ENCODE peak calls at places on chromosomes 6 and 20, in eight cellular contexts. L is esophagus muscularis mucosa, B is ovary, A is HepG2, R is GM12878, S is transverse colon, X is sigmoid colon, P is K562. F is an unnamed sample.

GRCh38 chr6:85986681-85987080 is 344.0 kb upstream of the SYNCRIP start:
- DNase-seq in L (no peak), B (no peak), A (no peak), R (no peak), S (no peak), X (no peak), P (no peak), F (no peak)

GRCh38 chr6:18528084-18528743 is 141.1 kb downstream of the RNF144B start:
- DNase-seq in L (no peak), B (no peak), A (no peak), R (no peak), S (no peak), X (no peak), P (no peak), F (no peak)

GRCh38 chr6:2478200-2478599 is 232.8 kb upstream of the GMDS start:
- DNase-seq in L (no peak), B (no peak), A (no peak), R (no peak), S (no peak), X (no peak), P (no peak), F (no peak)

GRCh38 chr20:2759603-2760360 is 40.6 kb downstream of the CPXM1 start:
- DNase-seq in L (no peak), B (no peak), A (no peak), R (no peak), S (no peak), X (no peak), P (no peak), F (no peak)

GRCh38 chr6:122758927-122759334 is 20.6 kb upstream of the FABP7 start:
- DNase-seq in L (no peak), B (no peak), A (no peak), R (no peak), S (no peak), X (no peak), P (no peak), F (no peak)

GRCh38 chr20:45037050-45037449 is 63.9 kb downstream of the KCNS1 start:
- DNase-seq in L (no peak), B (peak), A (no peak), R (no peak), S (no peak), X (no peak), P (no peak), F (peak)

GRCh38 chr6:38370653-38371311 is 268.9 kb downstream of the BTBD9 start:
- DNase-seq in L (no peak), B (no peak), A (no peak), R (no peak), S (no peak), X (no peak), P (no peak), F (no peak)

GRCh38 chr6:166461821-166462460 is 79.2 kb upstream of the MPC1 start:
- DNase-seq in L (no peak), B (no peak), A (no peak), R (no peak), S (no peak), X (no peak), P (no peak), F (no peak)

GRCh38 chr6:88494401-88495140 is 328.4 kb upstream of the CNR1 start:
- DNase-seq in L (no peak), B (no peak), A (no peak), R (peak), S (no peak), X (no peak), P (no peak), F (no peak)

DNA sequence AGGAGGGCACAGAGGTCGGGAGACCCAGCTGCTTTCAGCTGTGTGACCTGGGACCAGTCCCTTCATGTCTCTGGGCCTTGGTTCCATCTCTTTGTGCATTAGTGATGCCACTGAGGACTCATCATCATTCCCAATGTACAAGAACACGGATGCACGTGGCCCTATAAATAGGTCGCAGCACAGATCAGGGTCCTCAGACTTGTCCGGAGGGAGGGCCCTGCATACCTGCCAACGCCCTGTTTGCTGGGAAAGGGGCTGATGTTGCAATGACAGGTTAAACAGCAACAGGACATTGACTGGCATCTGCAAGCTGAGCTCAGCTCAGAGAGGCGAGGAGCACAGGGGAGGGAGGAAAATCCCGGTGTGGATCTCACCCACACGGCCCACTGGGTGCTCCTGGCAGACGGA is 21.8 kb downstream of the TGM2 start:
- DNase-seq in L (no peak), B (no peak), A (peak), R (no peak), S (peak), X (no peak), P (no peak), F (no peak)
- TF ChIP-seq EP300 in L (no peak), B (no peak), A (peak), R (no peak), S (no peak), X (no peak), P (no peak), F (no peak)

DNA sequence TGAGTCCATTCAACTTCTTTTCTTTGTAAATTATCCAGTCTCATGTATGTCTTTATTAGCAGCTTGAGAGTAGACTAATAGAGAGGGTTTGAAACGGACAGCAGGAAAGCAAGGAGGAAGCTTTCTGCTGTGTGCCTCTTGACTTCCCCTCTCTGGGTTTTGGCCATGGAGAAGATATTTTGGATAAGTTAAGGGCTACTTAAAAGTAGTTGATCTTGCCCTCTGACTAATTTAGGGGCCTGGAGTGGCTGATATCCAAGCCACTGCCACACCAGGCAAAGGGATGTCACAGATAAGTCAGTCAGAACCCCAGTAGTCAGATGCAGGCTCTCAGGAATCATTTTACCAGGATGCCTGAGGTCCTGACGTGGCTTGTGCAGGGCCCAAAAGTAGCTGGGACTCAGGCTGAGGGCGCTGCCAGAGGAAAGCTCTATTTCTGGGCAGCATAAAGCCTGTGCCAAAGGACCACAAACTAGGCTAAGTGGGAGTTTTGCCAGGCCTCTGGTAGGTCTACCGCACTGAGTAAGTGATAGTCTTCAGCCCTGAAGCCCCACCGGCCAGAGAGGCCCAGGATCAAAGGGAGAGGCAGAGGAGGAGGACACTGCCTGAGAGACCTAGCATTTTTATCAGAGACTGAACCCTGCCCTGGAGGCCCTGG is 41.6 kb upstream of the IYD start:
- DNase-seq in L (no peak), B (no peak), A (no peak), R (no peak), S (no peak), X (no peak), P (peak), F (no peak)
- H3K4me3 ChIP-seq in L (no peak), B (no peak), A (no peak), R (no peak), S (no peak), X (no peak), P (no peak), F (no peak)

DNA sequence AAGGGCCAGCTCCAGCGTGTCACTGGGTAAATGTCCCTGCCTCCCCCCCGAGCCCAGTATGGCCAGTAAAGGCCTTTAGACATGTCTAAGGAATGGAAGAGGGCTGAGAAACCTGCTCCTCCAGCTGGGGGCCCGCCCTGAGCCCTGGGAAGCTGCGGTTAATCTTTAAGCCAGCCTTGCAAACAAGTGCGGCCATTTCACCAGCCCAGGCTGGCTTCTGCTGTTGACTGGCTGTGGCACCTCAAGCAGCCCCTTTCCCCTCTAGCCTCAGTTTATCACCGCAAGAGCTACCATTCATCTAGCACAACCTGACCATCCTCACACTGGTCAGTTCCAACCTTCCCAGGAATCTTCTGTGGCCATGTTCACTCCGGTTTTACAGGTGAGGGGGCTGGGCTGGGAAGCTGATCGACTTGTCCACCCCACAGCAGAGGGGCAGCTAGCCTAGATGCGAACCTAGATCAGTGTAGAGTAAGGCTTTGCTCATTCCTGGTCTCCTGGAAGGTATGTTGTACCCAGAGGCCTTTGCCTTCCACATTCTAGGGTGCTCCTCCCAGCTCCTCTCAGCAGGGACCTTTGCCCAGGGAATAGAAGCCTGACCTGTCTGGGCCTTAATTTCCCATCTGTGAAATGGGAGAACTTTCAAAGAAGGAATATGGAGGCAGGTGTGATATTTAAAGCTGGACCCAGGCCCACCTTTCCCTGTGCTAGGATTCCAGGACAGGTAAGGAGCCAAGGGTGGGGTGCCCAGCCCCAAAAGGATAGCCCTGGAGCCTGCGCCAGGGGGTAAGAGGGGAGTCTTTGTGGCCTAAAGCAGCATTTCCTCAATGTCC is 1.2 kb upstream of the SRC start:
- DNase-seq in L (no peak), B (no peak), A (peak), R (no peak), S (peak), X (peak), P (no peak), F (no peak)
- TF ChIP-seq EP300 in L (no peak), B (no peak), A (no peak), R (no peak), S (no peak), X (no peak), P (no peak), F (no peak)

GRCh38 chr6:168554472-168554871 is 113.5 kb downstream of the SMOC2 start:
- DNase-seq in L (no peak), B (peak), A (no peak), R (no peak), S (no peak), X (no peak), P (no peak), F (no peak)
- H3K4me3 ChIP-seq in L (no peak), B (no peak), A (no peak), R (no peak), S (no peak), X (no peak), P (no peak), F (no peak)

GRCh38 chr20:40446868-40447267 is 242.2 kb downstream of the MAFB start:
- DNase-seq in L (no peak), B (no peak), A (no peak), R (no peak), S (no peak), X (no peak), P (no peak), F (no peak)
- TF ChIP-seq EP300 in L (no peak), B (no peak), A (no peak), R (no peak), S (no peak), X (no peak), P (no peak), F (no peak)

GRCh38 chr6:143743256-143744166 is 65.7 kb downstream of the PHACTR2 start:
- DNase-seq in L (no peak), B (peak), A (peak), R (no peak), S (peak), X (peak), P (no peak), F (no peak)
- H3K4me3 ChIP-seq in L (peak), B (peak), A (no peak), R (no peak), S (no peak), X (no peak), P (no peak), F (no peak)

DNA sequence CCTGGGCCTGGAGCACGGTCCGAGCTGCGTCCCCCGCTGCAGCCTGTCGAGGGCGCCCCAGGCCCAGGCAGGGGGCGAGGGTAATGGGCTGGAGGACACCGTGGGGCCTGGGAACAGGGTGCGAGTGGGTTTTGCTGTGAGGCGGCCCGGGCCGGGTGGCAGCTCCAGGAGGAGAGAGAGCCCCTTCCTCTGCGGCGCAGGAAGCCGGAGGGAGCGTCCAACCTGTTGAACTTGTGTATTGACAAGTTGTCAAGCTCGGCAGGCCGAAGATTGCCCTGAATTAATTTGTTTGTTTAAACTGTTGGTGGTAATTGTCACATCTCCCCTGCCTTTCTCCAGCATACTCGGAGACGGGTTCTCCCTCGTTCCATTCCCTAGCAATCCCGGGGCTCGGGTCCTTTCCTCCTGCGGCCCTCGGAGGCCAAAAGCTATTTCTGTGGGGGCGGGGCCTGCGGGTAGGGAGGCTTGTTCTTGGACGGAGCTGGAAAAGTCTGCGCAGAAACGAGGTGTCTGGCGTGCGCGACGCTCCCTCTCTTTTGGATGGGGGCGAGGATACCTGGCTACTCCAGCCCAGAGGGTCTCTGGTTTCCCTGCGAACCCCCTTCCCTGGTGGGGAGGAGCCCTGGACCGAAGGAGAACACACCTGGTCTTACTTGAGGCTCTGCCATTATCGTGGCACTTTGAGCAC is 9.9 kb downstream of the NR2E1 start:
- DNase-seq in L (no peak), B (no peak), A (no peak), R (no peak), S (no peak), X (no peak), P (peak), F (no peak)
- TF ChIP-seq EP300 in L (no peak), B (no peak), A (no peak), R (no peak), S (no peak), X (no peak), P (no peak), F (no peak)

DNA sequence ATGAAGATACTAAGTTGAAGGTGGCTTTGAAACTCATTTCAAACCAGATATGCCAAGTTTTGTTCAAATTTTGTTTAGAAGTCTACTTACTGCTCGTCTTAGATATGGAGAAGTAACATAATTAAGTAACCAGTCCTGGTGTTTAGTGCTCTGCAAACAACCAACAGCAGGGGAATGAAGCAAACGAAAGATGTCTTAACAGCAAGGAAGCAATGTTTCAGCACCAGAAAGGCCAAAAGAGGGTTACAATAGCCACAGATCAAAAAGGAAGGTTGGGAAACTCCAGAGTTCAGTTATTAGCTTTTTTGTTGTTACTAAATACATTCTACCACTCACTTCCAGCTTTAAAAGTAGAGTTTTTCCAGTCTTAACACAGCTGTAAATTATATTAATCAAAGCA is 45.1 kb downstream of the LHFPL5 start:
- DNase-seq in L (no peak), B (no peak), A (no peak), R (no peak), S (no peak), X (no peak), P (no peak), F (no peak)
- H3K4me3 ChIP-seq in L (no peak), B (no peak), A (no peak), R (no peak), S (no peak), X (no peak), P (no peak), F (no peak)

GRCh38 chr20:14707026-14707680 is 369.7 kb upstream of the FLRT3 start:
- DNase-seq in L (no peak), B (no peak), A (no peak), R (no peak), S (no peak), X (no peak), P (no peak), F (no peak)
- TF ChIP-seq EP300 in L (no peak), B (no peak), A (no peak), R (no peak), S (no peak), X (no peak), P (no peak), F (no peak)

DNA sequence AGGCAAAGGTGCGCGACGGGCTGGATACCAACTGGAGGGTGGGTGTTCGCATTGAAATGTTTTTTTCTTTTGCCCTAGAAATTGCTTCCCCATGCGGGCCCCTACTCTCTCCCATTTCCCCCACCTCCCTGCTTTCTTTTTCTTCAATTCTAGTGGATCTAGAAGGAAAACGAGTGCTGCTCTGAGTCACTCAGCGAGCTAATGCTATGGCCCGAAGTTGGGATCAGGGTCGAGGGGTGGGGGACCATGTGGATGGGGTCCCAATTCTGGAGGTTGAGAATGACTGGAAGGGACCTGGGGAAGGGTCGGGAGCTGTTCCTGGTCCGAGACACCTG is 71.5 kb downstream of the SOX4 start:
- DNase-seq in L (no peak), B (no peak), A (no peak), R (no peak), S (no peak), X (no peak), P (no peak), F (no peak)
- H3K4me3 ChIP-seq in L (peak), B (peak), A (no peak), R (no peak), S (peak), X (peak), P (no peak), F (peak)